ENCODE peak calls at places on chromosomes 2 and 18, in seven cellular contexts. F is HepG2, D is spleen, P is stomach, Y is transverse colon, E is GM12891, O is endothelial cell of umbilical vein. U is an unnamed sample.

GRCh38 chr2:77521931-77522470 is at the start of gene LRRTM4:
- DNase-seq in F (no peak), D (no peak), P (no peak), Y (no peak), E (no peak), O (no peak), U (no peak)

GRCh38 chr18:55268146-55268545 is 308.9 kb upstream of the CCDC68 start:
- DNase-seq in F (no peak), D (no peak), P (no peak), Y (no peak), E (no peak), O (peak), U (no peak)

GRCh38 chr2:20378891-20379519 is 28.4 kb upstream of the PUM2 start:
- DNase-seq in F (peak), D (peak), P (peak), Y (peak), E (no peak), O (peak), U (peak)

GRCh38 chr2:215808996-215809395 is 204.4 kb downstream of the MREG start:
- DNase-seq in F (no peak), D (no peak), P (no peak), Y (no peak), E (no peak), O (no peak), U (no peak)

GRCh38 chr2:42895134-42895795 is 102.9 kb upstream of the HAAO start:
- DNase-seq in F (no peak), D (no peak), P (no peak), Y (no peak), E (no peak), O (no peak), U (no peak)

GRCh38 chr18:12409466-12409865 is 1.7 kb downstream of the PRELID3A start:
- DNase-seq in F (no peak), D (peak), P (no peak), Y (no peak), E (no peak), O (no peak), U (no peak)

GRCh38 chr2:5914831-5915611 is 222.8 kb downstream of the SOX11 start:
- DNase-seq in F (no peak), D (no peak), P (no peak), Y (no peak), E (no peak), O (no peak), U (no peak)

GRCh38 chr2:50856112-50856511 is 175.8 kb downstream of the NRXN1 start:
- DNase-seq in F (no peak), D (no peak), P (no peak), Y (no peak), E (no peak), O (no peak), U (no peak)

GRCh38 chr2:49210191-49210590 is 55.9 kb upstream of the FSHR start:
- DNase-seq in F (peak), D (no peak), P (peak), Y (no peak), E (no peak), O (no peak), U (no peak)

GRCh38 chr2:159613515-159614336 is 2.6 kb downstream of the BAZ2B start:
- DNase-seq in F (no peak), D (no peak), P (no peak), Y (no peak), E (no peak), O (peak), U (no peak)

GRCh38 chr2:156385242-156385641 is 50.9 kb upstream of the GPD2 start:
- DNase-seq in F (no peak), D (no peak), P (no peak), Y (no peak), E (no peak), O (no peak), U (no peak)

GRCh38 chr2:110748489-110748867 is 16.1 kb downstream of the ACOXL start:
- DNase-seq in F (no peak), D (no peak), P (peak), Y (peak), E (peak), O (no peak), U (no peak)

GRCh38 chr18:14976736-14977430 is 228.9 kb downstream of the ANKRD30B start:
- DNase-seq in F (no peak), D (no peak), P (no peak), Y (no peak), E (no peak), O (peak), U (no peak)

GRCh38 chr2:98778741-98779483 is 48.0 kb upstream of the MGAT4A start:
- DNase-seq in F (no peak), D (no peak), P (no peak), Y (no peak), E (no peak), O (no peak), U (no peak)

GRCh38 chr2:144519934-144520717 is at the start of gene ZEB2:
- DNase-seq in F (peak), D (peak), P (no peak), Y (peak), E (no peak), O (peak), U (peak)
- TF ChIP-seq POLR2AphosphoS5 in F (no peak), D (peak), P (peak), Y (peak), E (no peak), O (peak), U (peak)

DNA sequence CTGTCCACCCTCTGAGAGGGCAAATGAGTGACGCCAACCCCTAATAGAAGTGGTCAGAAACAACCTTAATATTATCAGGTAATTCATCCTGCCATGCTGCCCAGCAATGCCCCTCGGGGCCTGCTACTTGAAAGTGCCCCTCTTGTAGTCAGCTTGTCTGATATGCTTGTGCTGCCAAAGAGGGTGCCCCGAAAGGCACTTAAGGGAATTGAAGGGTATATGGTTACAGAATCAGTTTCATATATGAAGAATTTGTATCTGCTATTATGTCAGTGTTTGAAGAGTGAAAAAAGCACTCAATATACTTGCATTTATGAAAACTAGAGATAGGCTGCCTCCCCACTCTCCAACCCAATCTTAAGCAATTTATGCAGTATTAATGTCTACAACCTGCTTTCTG is 647.1 kb upstream of the ACVR2A start:
- DNase-seq in F (no peak), D (no peak), P (no peak), Y (no peak), E (no peak), O (no peak), U (no peak)
- TF ChIP-seq POLR2A in F (no peak), D (no peak), P (no peak), Y (no peak), E (no peak), O (no peak), U (no peak)

DNA sequence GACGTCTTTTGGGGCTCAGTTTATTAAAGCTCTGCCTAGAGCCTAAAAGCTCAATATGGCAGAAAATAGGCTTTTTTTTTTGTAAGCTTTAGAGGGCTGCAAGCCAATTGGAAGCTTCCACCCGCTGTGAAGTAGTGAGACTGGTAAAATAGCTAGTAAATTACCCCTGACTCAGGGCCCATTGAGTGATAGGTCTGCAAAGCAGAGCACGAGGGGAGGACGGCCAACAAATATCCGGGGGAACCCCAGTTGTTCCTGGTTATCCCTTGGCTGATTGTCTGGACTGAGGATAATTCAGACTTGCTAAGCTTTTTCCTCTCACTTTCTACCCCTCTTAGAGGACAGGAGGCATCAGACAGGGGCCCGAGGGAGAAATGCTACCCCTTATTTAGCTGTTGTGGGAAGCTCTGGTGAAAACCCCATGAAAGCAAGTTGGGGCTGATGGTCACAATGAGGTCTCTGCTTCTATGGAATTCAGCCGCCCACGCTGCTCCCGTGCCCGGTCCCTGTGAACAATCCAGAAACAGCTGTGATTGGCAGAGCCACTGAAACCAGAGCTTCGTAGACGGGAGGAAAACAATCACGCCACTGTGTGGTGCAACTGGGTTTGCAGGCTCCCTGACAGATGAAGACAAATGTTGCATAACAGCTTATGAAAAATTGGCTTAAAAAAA is 141.9 kb upstream of the LGALSL start:
- DNase-seq in F (peak), D (no peak), P (peak), Y (peak), E (no peak), O (peak), U (peak)
- TF ChIP-seq POLR2AphosphoS5 in F (no peak), D (peak), P (no peak), Y (no peak), E (no peak), O (no peak), U (peak)

DNA sequence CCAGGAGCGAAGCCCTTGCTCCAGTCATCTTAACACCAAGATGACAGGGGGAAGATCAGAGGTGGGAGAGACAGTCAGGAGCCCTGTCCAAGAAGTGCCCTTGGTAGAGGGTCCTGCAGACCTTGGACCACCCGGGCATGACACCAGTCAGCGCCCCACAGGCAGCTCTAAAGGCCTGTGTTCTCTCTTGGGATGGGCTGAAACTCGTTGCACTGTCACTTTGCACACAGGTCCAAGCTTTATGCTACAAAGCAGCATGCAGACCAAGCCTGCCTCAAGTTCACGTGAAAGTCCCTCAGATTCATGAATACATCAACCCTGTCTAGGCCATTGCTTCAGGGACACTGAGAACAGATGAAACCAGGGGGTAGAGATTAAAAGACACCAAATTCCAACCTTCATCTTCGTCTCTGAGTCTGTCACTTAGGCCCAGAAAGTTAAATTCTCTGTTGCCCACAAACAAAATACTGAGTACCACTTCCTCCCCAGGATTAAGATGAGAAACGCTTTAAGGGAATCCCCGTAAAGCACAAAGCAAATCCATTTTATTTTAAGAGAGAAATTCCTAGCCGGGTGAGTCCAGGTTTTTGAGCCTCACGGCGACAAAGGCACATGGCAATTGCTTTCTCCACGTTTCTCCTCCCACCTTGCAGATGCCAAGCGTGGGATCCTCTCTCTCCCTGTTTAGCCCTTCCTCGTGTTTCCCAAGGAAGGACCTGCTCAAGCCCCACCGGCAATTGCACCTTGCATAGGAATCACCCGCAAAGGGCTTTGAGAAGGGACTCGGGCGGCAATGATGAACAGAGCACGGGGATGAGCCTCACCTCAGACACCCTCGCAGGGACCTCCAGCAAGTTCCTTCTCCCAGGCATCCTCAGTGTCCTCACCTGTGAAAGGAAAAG is 75.0 kb upstream of the ID2 start:
- DNase-seq in F (no peak), D (no peak), P (no peak), Y (no peak), E (no peak), O (no peak), U (no peak)
- TF ChIP-seq POLR2A in F (no peak), D (no peak), P (no peak), Y (no peak), E (no peak), O (no peak), U (no peak)

GRCh38 chr2:56376699-56377665 is 193.2 kb downstream of the CCDC85A start:
- DNase-seq in F (no peak), D (no peak), P (no peak), Y (no peak), E (no peak), O (no peak), U (no peak)
- TF ChIP-seq POLR2AphosphoS5 in F (no peak), D (no peak), P (no peak), Y (no peak), E (no peak), O (no peak), U (no peak)

DNA sequence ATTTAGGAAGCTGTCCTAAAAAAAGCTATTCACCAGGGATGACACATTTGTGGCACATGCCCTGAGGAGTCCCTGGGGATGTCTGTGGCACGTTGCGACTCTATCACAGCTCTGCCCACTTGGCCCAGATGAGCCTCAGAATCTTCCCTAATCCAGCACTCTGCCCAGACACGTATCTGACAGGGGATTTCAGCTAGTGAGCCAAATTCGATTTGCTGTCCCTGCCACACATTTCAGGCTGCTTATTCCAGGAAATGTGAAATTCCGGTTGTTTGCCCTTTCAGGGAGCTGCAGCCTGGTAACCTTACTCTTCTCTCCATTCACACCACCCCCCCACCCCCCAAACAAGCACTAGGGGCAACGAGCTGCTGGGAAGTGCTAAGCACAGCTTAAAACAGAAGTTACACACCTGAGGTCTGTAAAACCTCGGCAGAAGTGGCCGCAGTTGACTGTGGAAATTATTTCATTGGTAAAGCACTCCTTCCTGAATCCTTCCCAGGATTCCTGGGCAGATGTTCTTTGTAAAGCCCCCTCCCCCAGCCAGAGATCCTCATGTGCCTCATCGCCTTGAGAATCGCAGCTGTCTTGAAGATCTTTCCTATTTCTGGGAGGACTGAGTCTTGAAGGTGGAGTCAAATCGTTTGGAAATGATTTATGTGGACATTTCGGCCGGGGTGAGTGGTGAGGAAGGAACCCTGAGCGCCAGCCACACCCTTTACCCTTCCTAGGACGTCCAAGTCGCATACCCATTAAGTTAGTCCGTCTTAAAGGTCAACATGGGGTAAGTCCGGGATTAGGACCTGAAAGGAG is 85.1 kb upstream of the ZCCHC2 start:
- DNase-seq in F (no peak), D (no peak), P (no peak), Y (peak), E (no peak), O (peak), U (peak)
- TF ChIP-seq POLR2A in F (no peak), D (no peak), P (no peak), Y (no peak), E (no peak), O (no peak), U (no peak)